ENCODE peak calls at places on chromosomes 6 and 20, in four cellular contexts. W, V, D and O are unnamed samples.
A peak's percentile ranks its signal among the peaks of the same experiment; 100 is the strongest.

GRCh38 chr6:3525915-3526314 is 69.1 kb upstream of the SLC22A23 start:
- DNase-seq in D (no peak), W (no peak), V (no peak), O (no peak)

GRCh38 chr6:144909753-144910280 is 624.7 kb downstream of the UTRN start:
- DNase-seq in W (no peak), V (no peak), D (no peak), O (no peak)

GRCh38 chr6:49913656-49914055 is 47.3 kb upstream of the CRISP1 start:
- DNase-seq in W (no peak), D (no peak), V (peak; percentile 46), O (no peak)

GRCh38 chr20:45113865-45114264 is 1.1 kb downstream of the WFDC5 start:
- DNase-seq in V (no peak), W (no peak), D (no peak), O (no peak)

GRCh38 chr6:142833054-142833453 is 111.9 kb downstream of the HIVEP2 start:
- DNase-seq in D (peak; percentile 87), V (no peak), W (no peak), O (no peak)

GRCh38 chr6:90177544-90178293 is 118.9 kb downstream of the BACH2 start:
- DNase-seq in W (no peak), D (no peak), V (no peak), O (no peak)

GRCh38 chr6:157849288-157850017 is 26.4 kb downstream of the SNX9 start:
- DNase-seq in V (no peak), W (no peak), D (no peak), O (no peak)

GRCh38 chr6:131262060-131262459 is 126.8 kb downstream of the AKAP7 start:
- DNase-seq in W (no peak), D (peak; percentile 16), V (no peak), O (no peak)

GRCh38 chr20:48769111-48769879 is 58.5 kb downstream of the PREX1 start:
- DNase-seq in W (peak; percentile 79), V (no peak), D (no peak), O (no peak)

GRCh38 chr6:105932440-105932839 is 153.7 kb upstream of the PRDM1 start:
- DNase-seq in V (no peak), D (peak; percentile 4), W (no peak), O (no peak)

GRCh38 chr6:169233181-169233580 is 20.5 kb downstream of the THBS2 start:
- DNase-seq in W (no peak), V (no peak), D (no peak), O (no peak)

GRCh38 chr6:159758031-159759001 is 3.5 kb upstream of the ACAT2 start:
- DNase-seq in W (no peak), D (peak; percentile 47), V (peak; percentile 36), O (peak; percentile 7)

GRCh38 chr6:158595223-158595622 is 35.3 kb downstream of the TMEM181 start:
- DNase-seq in W (no peak), V (no peak), D (no peak), O (no peak)

GRCh38 chr6:147621280-147621679 is 112.8 kb downstream of the SAMD5 start:
- DNase-seq in V (no peak), W (no peak), D (peak; percentile 70), O (no peak)

GRCh38 chr20:36720510-36720909 is 25.4 kb downstream of the NDRG3 start:
- DNase-seq in W (no peak), V (no peak), D (no peak), O (no peak)

GRCh38 chr6:105308840-105309239 is 94.0 kb downstream of the PREP start:
- DNase-seq in V (no peak), W (no peak), D (no peak), O (no peak)

GRCh38 chr6:34178361-34179105 is 32.6 kb upstream of the GRM4 start:
- DNase-seq in D (no peak), V (no peak), W (no peak), O (no peak)

GRCh38 chr6:148021715-148022114 is 320.9 kb upstream of the SASH1 start:
- DNase-seq in W (no peak), V (peak; percentile 32), D (no peak), O (no peak)

GRCh38 chr6:151763938-151764680 is 43.4 kb upstream of the ESR1 start:
- DNase-seq in W (no peak), V (peak; percentile 98), D (peak; percentile 37), O (peak; percentile 86)

GRCh38 chr6:121839891-121840290 is 404.4 kb downstream of the GJA1 start:
- DNase-seq in W (no peak), V (no peak), D (no peak), O (no peak)

GRCh38 chr6:109612268-109612667 is 78.7 kb downstream of the AK9 start:
- DNase-seq in D (no peak), W (no peak), V (no peak), O (no peak)

GRCh38 chr6:79544939-79545450 is 7.8 kb upstream of the LCA5 start:
- DNase-seq in W (no peak), D (peak; percentile 100), V (peak; percentile 95), O (peak; percentile 93)

GRCh38 chr20:60851826-60852704 is 400.0 kb upstream of the CDH4 start:
- DNase-seq in V (peak; percentile 76), D (no peak), W (no peak), O (peak; percentile 33)

GRCh38 chr6:3031857-3032256 is 32.2 kb downstream of the NQO2 start:
- DNase-seq in V (no peak), W (no peak), D (no peak), O (no peak)

GRCh38 chr6:98574991-98575390 is 259.4 kb upstream of the POU3F2 start:
- DNase-seq in D (no peak), V (no peak), W (no peak), O (no peak)

GRCh38 chr20:48275737-48276342 is 490.6 kb upstream of the SULF2 start:
- DNase-seq in V (no peak), D (no peak), W (no peak), O (no peak)

GRCh38 chr6:82362868-82363267 is 749 bp upstream of the TPBG start:
- DNase-seq in D (no peak), W (no peak), V (peak; percentile 33), O (no peak)

GRCh38 chr6:168419569-168419968 is 21.4 kb upstream of the SMOC2 start:
- DNase-seq in D (no peak), W (no peak), V (no peak), O (no peak)

GRCh38 chr6:11317885-11318771 is 85.7 kb upstream of the NEDD9 start:
- DNase-seq in W (peak; percentile 56), V (no peak), D (peak; percentile 92), O (no peak)